ENCODE peak calls at places on chromosomes 6 and 20, in ten cellular contexts. One of them, this sample, is unnamed.

GRCh38 chr6:56922645-56923044 is 32.3 kb upstream of the BEND6 start:
- DNase-seq in NCI-H524 treated with DMSO at 0.1 percent for 48 hours: no peak
- DNase-seq in cardiac fibroblast: no peak
- DNase-seq in stimulated activated CD4-positive, alpha-beta T cell treated with anti-CD3 and anti-CD28 coated beads, Interleukin-12 subunit alpha, Interleukin-12 subunit beta, amount 100 ng/mL, for 48 hours: no peak
- DNase-seq in neural crest cell: no peak
- DNase-seq in AG08396: no peak
- DNase-seq in NCI-H345: no peak
- DNase-seq in left ventricle myocardium inferior: no peak
- DNase-seq in foreskin keratinocyte: no peak
- DNase-seq in fibroblast of mammary gland: no peak
- DNase-seq in this sample: no peak

GRCh38 chr6:1695546-1696494 is 86.1 kb downstream of the FOXC1 start:
- DNase-seq in fibroblast of mammary gland: peak
- DNase-seq in stimulated activated CD4-positive, alpha-beta T cell treated with anti-CD3 and anti-CD28 coated beads, Interleukin-12 subunit alpha, Interleukin-12 subunit beta, amount 100 ng/mL, for 48 hours: no peak
- DNase-seq in foreskin keratinocyte: no peak
- DNase-seq in AG08396: no peak
- DNase-seq in NCI-H345: no peak
- DNase-seq in NCI-H524 treated with DMSO at 0.1 percent for 48 hours: no peak
- DNase-seq in left ventricle myocardium inferior: no peak
- DNase-seq in cardiac fibroblast: no peak
- DNase-seq in neural crest cell: no peak
- DNase-seq in this sample: no peak

GRCh38 chr6:143601501-143601900 is 76.3 kb upstream of the PHACTR2 start:
- DNase-seq in left ventricle myocardium inferior: no peak
- DNase-seq in cardiac fibroblast: no peak
- DNase-seq in NCI-H524 treated with DMSO at 0.1 percent for 48 hours: no peak
- DNase-seq in fibroblast of mammary gland: no peak
- DNase-seq in foreskin keratinocyte: no peak
- DNase-seq in NCI-H345: no peak
- DNase-seq in AG08396: no peak
- DNase-seq in neural crest cell: no peak
- DNase-seq in stimulated activated CD4-positive, alpha-beta T cell treated with anti-CD3 and anti-CD28 coated beads, Interleukin-12 subunit alpha, Interleukin-12 subunit beta, amount 100 ng/mL, for 48 hours: no peak
- DNase-seq in this sample: no peak

GRCh38 chr20:31691646-31692275 is 30.9 kb downstream of the BCL2L1 start:
- DNase-seq in NCI-H524 treated with DMSO at 0.1 percent for 48 hours: peak
- DNase-seq in foreskin keratinocyte: no peak
- DNase-seq in cardiac fibroblast: no peak
- DNase-seq in neural crest cell: no peak
- DNase-seq in stimulated activated CD4-positive, alpha-beta T cell treated with anti-CD3 and anti-CD28 coated beads, Interleukin-12 subunit alpha, Interleukin-12 subunit beta, amount 100 ng/mL, for 48 hours: no peak
- DNase-seq in AG08396: no peak
- DNase-seq in left ventricle myocardium inferior: no peak
- DNase-seq in NCI-H345: no peak
- DNase-seq in fibroblast of mammary gland: peak
- DNase-seq in this sample: no peak

GRCh38 chr6:15907914-15908518 is 220.9 kb upstream of the MYLIP start:
- DNase-seq in stimulated activated CD4-positive, alpha-beta T cell treated with anti-CD3 and anti-CD28 coated beads, Interleukin-12 subunit alpha, Interleukin-12 subunit beta, amount 100 ng/mL, for 48 hours: no peak
- DNase-seq in NCI-H345: peak
- DNase-seq in foreskin keratinocyte: peak
- DNase-seq in left ventricle myocardium inferior: no peak
- DNase-seq in cardiac fibroblast: no peak
- DNase-seq in neural crest cell: no peak
- DNase-seq in NCI-H524 treated with DMSO at 0.1 percent for 48 hours: no peak
- DNase-seq in AG08396: no peak
- DNase-seq in fibroblast of mammary gland: no peak
- DNase-seq in this sample: no peak

GRCh38 chr6:112199001-112199403 is 55.4 kb downstream of the LAMA4 start:
- DNase-seq in neural crest cell: no peak
- DNase-seq in AG08396: no peak
- DNase-seq in fibroblast of mammary gland: no peak
- DNase-seq in NCI-H524 treated with DMSO at 0.1 percent for 48 hours: no peak
- DNase-seq in foreskin keratinocyte: no peak
- DNase-seq in NCI-H345: no peak
- DNase-seq in left ventricle myocardium inferior: no peak
- DNase-seq in stimulated activated CD4-positive, alpha-beta T cell treated with anti-CD3 and anti-CD28 coated beads, Interleukin-12 subunit alpha, Interleukin-12 subunit beta, amount 100 ng/mL, for 48 hours: no peak
- DNase-seq in cardiac fibroblast: no peak
- DNase-seq in this sample: no peak

GRCh38 chr20:38601216-38602184 is at the start of gene ARHGAP40:
- DNase-seq in NCI-H345: no peak
- DNase-seq in AG08396: peak
- DNase-seq in foreskin keratinocyte: no peak
- DNase-seq in neural crest cell: no peak
- DNase-seq in cardiac fibroblast: no peak
- DNase-seq in left ventricle myocardium inferior: no peak
- DNase-seq in NCI-H524 treated with DMSO at 0.1 percent for 48 hours: no peak
- DNase-seq in fibroblast of mammary gland: peak
- DNase-seq in stimulated activated CD4-positive, alpha-beta T cell treated with anti-CD3 and anti-CD28 coated beads, Interleukin-12 subunit alpha, Interleukin-12 subunit beta, amount 100 ng/mL, for 48 hours: peak
- DNase-seq in this sample: no peak

GRCh38 chr20:50193851-50194830 is 3.5 kb downstream of the CEBPB start:
- DNase-seq in fibroblast of mammary gland: peak
- DNase-seq in neural crest cell: no peak
- DNase-seq in left ventricle myocardium inferior: no peak
- DNase-seq in AG08396: no peak
- DNase-seq in NCI-H345: no peak
- DNase-seq in foreskin keratinocyte: no peak
- DNase-seq in stimulated activated CD4-positive, alpha-beta T cell treated with anti-CD3 and anti-CD28 coated beads, Interleukin-12 subunit alpha, Interleukin-12 subunit beta, amount 100 ng/mL, for 48 hours: no peak
- DNase-seq in NCI-H524 treated with DMSO at 0.1 percent for 48 hours: no peak
- DNase-seq in cardiac fibroblast: no peak
- DNase-seq in this sample: no peak

GRCh38 chr6:42131531-42131930 is 10.9 kb downstream of the C6orf132 start:
- DNase-seq in NCI-H345: no peak
- DNase-seq in AG08396: peak
- DNase-seq in NCI-H524 treated with DMSO at 0.1 percent for 48 hours: no peak
- DNase-seq in cardiac fibroblast: peak
- DNase-seq in fibroblast of mammary gland: peak
- DNase-seq in foreskin keratinocyte: no peak
- DNase-seq in left ventricle myocardium inferior: no peak
- DNase-seq in neural crest cell: no peak
- DNase-seq in stimulated activated CD4-positive, alpha-beta T cell treated with anti-CD3 and anti-CD28 coated beads, Interleukin-12 subunit alpha, Interleukin-12 subunit beta, amount 100 ng/mL, for 48 hours: no peak
- DNase-seq in this sample: no peak

GRCh38 chr6:124881898-124882579 is 80.2 kb upstream of the RNF217 start:
- DNase-seq in cardiac fibroblast: peak
- DNase-seq in fibroblast of mammary gland: peak
- DNase-seq in AG08396: peak
- DNase-seq in neural crest cell: no peak
- DNase-seq in NCI-H345: no peak
- DNase-seq in stimulated activated CD4-positive, alpha-beta T cell treated with anti-CD3 and anti-CD28 coated beads, Interleukin-12 subunit alpha, Interleukin-12 subunit beta, amount 100 ng/mL, for 48 hours: no peak
- DNase-seq in left ventricle myocardium inferior: peak
- DNase-seq in NCI-H524 treated with DMSO at 0.1 percent for 48 hours: peak
- DNase-seq in foreskin keratinocyte: peak
- DNase-seq in this sample: no peak

GRCh38 chr6:131023834-131024504 is 39.1 kb downstream of the EPB41L2 start:
- DNase-seq in stimulated activated CD4-positive, alpha-beta T cell treated with anti-CD3 and anti-CD28 coated beads, Interleukin-12 subunit alpha, Interleukin-12 subunit beta, amount 100 ng/mL, for 48 hours: no peak
- DNase-seq in foreskin keratinocyte: peak
- DNase-seq in AG08396: peak
- DNase-seq in NCI-H345: no peak
- DNase-seq in neural crest cell: no peak
- DNase-seq in NCI-H524 treated with DMSO at 0.1 percent for 48 hours: no peak
- DNase-seq in left ventricle myocardium inferior: no peak
- DNase-seq in fibroblast of mammary gland: peak
- DNase-seq in cardiac fibroblast: peak
- DNase-seq in this sample: no peak

GRCh38 chr6:43021270-43022047 is at the start of gene RRP36:
- DNase-seq in AG08396: peak
- DNase-seq in left ventricle myocardium inferior: peak
- DNase-seq in fibroblast of mammary gland: peak
- DNase-seq in cardiac fibroblast: peak
- DNase-seq in stimulated activated CD4-positive, alpha-beta T cell treated with anti-CD3 and anti-CD28 coated beads, Interleukin-12 subunit alpha, Interleukin-12 subunit beta, amount 100 ng/mL, for 48 hours: peak
- DNase-seq in NCI-H524 treated with DMSO at 0.1 percent for 48 hours: peak
- DNase-seq in foreskin keratinocyte: peak
- DNase-seq in NCI-H345: peak
- DNase-seq in neural crest cell: peak
- DNase-seq in this sample: peak

GRCh38 chr6:127366281-127367022 is 23.0 kb upstream of the ECHDC1 start:
- DNase-seq in NCI-H524 treated with DMSO at 0.1 percent for 48 hours: no peak
- DNase-seq in fibroblast of mammary gland: peak
- DNase-seq in NCI-H345: no peak
- DNase-seq in foreskin keratinocyte: peak
- DNase-seq in stimulated activated CD4-positive, alpha-beta T cell treated with anti-CD3 and anti-CD28 coated beads, Interleukin-12 subunit alpha, Interleukin-12 subunit beta, amount 100 ng/mL, for 48 hours: no peak
- DNase-seq in left ventricle myocardium inferior: no peak
- DNase-seq in cardiac fibroblast: peak
- DNase-seq in neural crest cell: no peak
- DNase-seq in AG08396: peak
- DNase-seq in this sample: no peak

GRCh38 chr6:169839029-169839481 is 87.6 kb downstream of the ERMARD start:
- DNase-seq in fibroblast of mammary gland: no peak
- DNase-seq in foreskin keratinocyte: no peak
- DNase-seq in neural crest cell: no peak
- DNase-seq in cardiac fibroblast: no peak
- DNase-seq in left ventricle myocardium inferior: no peak
- DNase-seq in stimulated activated CD4-positive, alpha-beta T cell treated with anti-CD3 and anti-CD28 coated beads, Interleukin-12 subunit alpha, Interleukin-12 subunit beta, amount 100 ng/mL, for 48 hours: no peak
- DNase-seq in NCI-H345: no peak
- DNase-seq in AG08396: no peak
- DNase-seq in NCI-H524 treated with DMSO at 0.1 percent for 48 hours: no peak
- DNase-seq in this sample: no peak